ENCODE peak calls at places on chromosome 22, in four cellular contexts. One of them, this sample, is unnamed.

GRCh38 chr22:29206372-29207230 is 905 bp downstream of the EMID1 start:
- DNase-seq in activated naive CD8-positive, alpha-beta T cell treated with anti-CD3 and anti-CD28 coated beads for 36 hours: no peak
- DNase-seq in stimulated activated CD8-positive, alpha-beta memory T cell treated with anti-CD3 and anti-CD28 coated beads, Interleukin-4, amount 100 ng/mL, for 4 hours: no peak
- DNase-seq in iris pigment epithelial cell: no peak
- DNase-seq in this sample: no peak

GRCh38 chr22:22479999-22480532 is 28.5 kb downstream of the ZNF280B start:
- DNase-seq in activated naive CD8-positive, alpha-beta T cell treated with anti-CD3 and anti-CD28 coated beads for 36 hours: no peak
- DNase-seq in stimulated activated CD8-positive, alpha-beta memory T cell treated with anti-CD3 and anti-CD28 coated beads, Interleukin-4, amount 100 ng/mL, for 4 hours: no peak
- DNase-seq in iris pigment epithelial cell: peak; percentile 30
- DNase-seq in this sample: peak; percentile 40

GRCh38 chr22:23262474-23263332 is 82.4 kb downstream of the BCR start:
- DNase-seq in activated naive CD8-positive, alpha-beta T cell treated with anti-CD3 and anti-CD28 coated beads for 36 hours: no peak
- DNase-seq in stimulated activated CD8-positive, alpha-beta memory T cell treated with anti-CD3 and anti-CD28 coated beads, Interleukin-4, amount 100 ng/mL, for 4 hours: no peak
- DNase-seq in iris pigment epithelial cell: no peak
- DNase-seq in this sample: no peak

GRCh38 chr22:28440517-28441366 is 238.9 kb downstream of the TTC28 start:
- DNase-seq in activated naive CD8-positive, alpha-beta T cell treated with anti-CD3 and anti-CD28 coated beads for 36 hours: no peak
- DNase-seq in stimulated activated CD8-positive, alpha-beta memory T cell treated with anti-CD3 and anti-CD28 coated beads, Interleukin-4, amount 100 ng/mL, for 4 hours: no peak
- DNase-seq in iris pigment epithelial cell: peak; percentile 65
- DNase-seq in this sample: peak; percentile 42

GRCh38 chr22:50274311-50274710 is 4.1 kb upstream of the MAPK11 start:
- DNase-seq in activated naive CD8-positive, alpha-beta T cell treated with anti-CD3 and anti-CD28 coated beads for 36 hours: peak; percentile 46
- DNase-seq in stimulated activated CD8-positive, alpha-beta memory T cell treated with anti-CD3 and anti-CD28 coated beads, Interleukin-4, amount 100 ng/mL, for 4 hours: no peak
- DNase-seq in iris pigment epithelial cell: peak; percentile 51
- DNase-seq in this sample: peak; percentile 63

GRCh38 chr22:26285632-26286031 is 116.4 kb downstream of the SEZ6L start:
- DNase-seq in activated naive CD8-positive, alpha-beta T cell treated with anti-CD3 and anti-CD28 coated beads for 36 hours: no peak
- DNase-seq in stimulated activated CD8-positive, alpha-beta memory T cell treated with anti-CD3 and anti-CD28 coated beads, Interleukin-4, amount 100 ng/mL, for 4 hours: no peak
- DNase-seq in iris pigment epithelial cell: no peak
- DNase-seq in this sample: no peak

GRCh38 chr22:25514436-25514835 is 50.0 kb upstream of the GRK3 start:
- DNase-seq in activated naive CD8-positive, alpha-beta T cell treated with anti-CD3 and anti-CD28 coated beads for 36 hours: no peak
- DNase-seq in stimulated activated CD8-positive, alpha-beta memory T cell treated with anti-CD3 and anti-CD28 coated beads, Interleukin-4, amount 100 ng/mL, for 4 hours: no peak
- DNase-seq in iris pigment epithelial cell: peak; percentile 28
- DNase-seq in this sample: peak; percentile 15

GRCh38 chr22:43592470-43592869 is 180.7 kb downstream of the MPPED1 start:
- DNase-seq in activated naive CD8-positive, alpha-beta T cell treated with anti-CD3 and anti-CD28 coated beads for 36 hours: no peak
- DNase-seq in stimulated activated CD8-positive, alpha-beta memory T cell treated with anti-CD3 and anti-CD28 coated beads, Interleukin-4, amount 100 ng/mL, for 4 hours: no peak
- DNase-seq in iris pigment epithelial cell: no peak
- DNase-seq in this sample: no peak

GRCh38 chr22:30824711-30825110 is 130.0 kb downstream of the OSBP2 start:
- DNase-seq in activated naive CD8-positive, alpha-beta T cell treated with anti-CD3 and anti-CD28 coated beads for 36 hours: no peak
- DNase-seq in stimulated activated CD8-positive, alpha-beta memory T cell treated with anti-CD3 and anti-CD28 coated beads, Interleukin-4, amount 100 ng/mL, for 4 hours: no peak
- DNase-seq in iris pigment epithelial cell: no peak
- DNase-seq in this sample: no peak

GRCh38 chr22:49971232-49972162 is 10.9 kb downstream of the PIM3 start:
- DNase-seq in activated naive CD8-positive, alpha-beta T cell treated with anti-CD3 and anti-CD28 coated beads for 36 hours: peak; percentile 88
- DNase-seq in stimulated activated CD8-positive, alpha-beta memory T cell treated with anti-CD3 and anti-CD28 coated beads, Interleukin-4, amount 100 ng/mL, for 4 hours: peak; percentile 59
- DNase-seq in iris pigment epithelial cell: peak; percentile 49
- DNase-seq in this sample: peak; percentile 66

GRCh38 chr22:45703758-45704157 is 32.1 kb downstream of the ATXN10 start:
- DNase-seq in activated naive CD8-positive, alpha-beta T cell treated with anti-CD3 and anti-CD28 coated beads for 36 hours: no peak
- DNase-seq in stimulated activated CD8-positive, alpha-beta memory T cell treated with anti-CD3 and anti-CD28 coated beads, Interleukin-4, amount 100 ng/mL, for 4 hours: no peak
- DNase-seq in iris pigment epithelial cell: no peak
- DNase-seq in this sample: no peak

This sample was measured in EH.